ENCODE peak calls at places on chromosomes 2 and 18, in seven cellular contexts. H is prostate gland, C is adrenal gland, Q is A549, R is AG04449, X is AG10803, T is foreskin fibroblast. S is an unnamed sample.

GRCh38 chr2:236576978-236577377 is 7.4 kb downstream of the ACKR3 start:
- DNase-seq in H (no peak), C (no peak), Q (no peak), R (no peak), X (no peak), T (no peak), S (no peak)

GRCh38 chr2:186687774-186688173 is 6.1 kb upstream of the FAM171B start:
- DNase-seq in H (no peak), C (no peak), Q (no peak), R (no peak), X (peak), T (no peak), S (peak)

GRCh38 chr2:134648547-134648946 is 70.3 kb downstream of the TMEM163 start:
- DNase-seq in H (no peak), C (no peak), Q (no peak), R (no peak), X (no peak), T (no peak), S (no peak)

GRCh38 chr2:108640731-108641130 is 78.6 kb upstream of the RANBP2 start:
- DNase-seq in H (no peak), C (no peak), Q (peak), R (peak), X (peak), T (peak), S (peak)

GRCh38 chr18:73245345-73245744 is 377.6 kb upstream of the NETO1 start:
- DNase-seq in H (no peak), C (no peak), Q (no peak), R (no peak), X (no peak), T (no peak), S (no peak)

GRCh38 chr2:163734911-163735691 is 707 bp downstream of the FIGN start:
- DNase-seq in H (no peak), C (no peak), Q (peak), R (no peak), X (peak), T (no peak), S (peak)

GRCh38 chr2:181483876-181484275 is 26.7 kb downstream of the ITGA4 start:
- DNase-seq in H (no peak), C (no peak), Q (no peak), R (no peak), X (no peak), T (no peak), S (no peak)

GRCh38 chr18:28039078-28039477 is 137.9 kb downstream of the CDH2 start:
- DNase-seq in H (no peak), C (peak), Q (peak), R (no peak), X (peak), T (no peak), S (peak)

GRCh38 chr2:139359818-139360217 is 579.6 kb upstream of the NXPH2 start:
- DNase-seq in H (no peak), C (no peak), Q (no peak), R (no peak), X (no peak), T (no peak), S (no peak)

GRCh38 chr2:82139979-82140611 is 1835.5 kb upstream of the LRRTM1 start:
- DNase-seq in H (peak), C (no peak), Q (no peak), R (no peak), X (no peak), T (no peak), S (no peak)

GRCh38 chr18:78523850-78524249 is 455.8 kb upstream of the SALL3 start:
- DNase-seq in H (no peak), C (no peak), Q (no peak), R (no peak), X (no peak), T (no peak), S (no peak)

GRCh38 chr18:23867011-23867410 is 147.5 kb upstream of the TTC39C start:
- DNase-seq in H (no peak), C (no peak), Q (no peak), R (no peak), X (no peak), T (no peak), S (no peak)

GRCh38 chr18:35705988-35706387 is 124.4 kb downstream of the GALNT1 start:
- DNase-seq in H (no peak), C (no peak), Q (no peak), R (no peak), X (no peak), T (no peak), S (no peak)

GRCh38 chr2:15965564-15966019 is 25.2 kb downstream of the MYCN start:
- DNase-seq in H (no peak), C (no peak), Q (no peak), R (no peak), X (no peak), T (no peak), S (no peak)

GRCh38 chr2:133586978-133587377 is 18.7 kb upstream of the NCKAP5 start:
- DNase-seq in H (peak), C (no peak), Q (no peak), R (no peak), X (peak), T (no peak), S (no peak)

GRCh38 chr2:29039718-29040480 is 34.4 kb downstream of the PCARE start:
- DNase-seq in H (no peak), C (no peak), Q (no peak), R (no peak), X (no peak), T (no peak), S (no peak)

GRCh38 chr18:76557026-76557575 is 62.1 kb upstream of the ZNF516 start:
- DNase-seq in H (no peak), C (no peak), Q (no peak), R (no peak), X (no peak), T (no peak), S (peak)

GRCh38 chr2:16655457-16655837 is 10.2 kb downstream of the CYRIA start:
- DNase-seq in H (no peak), C (no peak), Q (no peak), R (no peak), X (no peak), T (no peak), S (no peak)

GRCh38 chr2:182186132-182186735 is 200.6 kb downstream of the PPP1R1C start:
- DNase-seq in H (no peak), C (no peak), Q (peak), R (no peak), X (peak), T (peak), S (peak)

GRCh38 chr18:42976869-42977268 is 138.6 kb downstream of the RIT2 start:
- DNase-seq in H (no peak), C (no peak), Q (no peak), R (no peak), X (no peak), T (no peak), S (no peak)

GRCh38 chr18:22391571-22392359 is 25.9 kb downstream of the CTAGE1 start:
- DNase-seq in H (no peak), C (peak), Q (peak), R (peak), X (peak), T (peak), S (peak)

GRCh38 chr18:35526476-35527120 is 28.8 kb upstream of the INO80C start:
- DNase-seq in H (no peak), C (peak), Q (no peak), R (no peak), X (no peak), T (no peak), S (no peak)

GRCh38 chr2:55107428-55107827 is 57.2 kb upstream of the RTN4 start:
- DNase-seq in H (no peak), C (no peak), Q (peak), R (no peak), X (peak), T (no peak), S (no peak)

GRCh38 chr2:27796991-27797752 is 25.7 kb downstream of the MRPL33 start:
- DNase-seq in H (no peak), C (peak), Q (no peak), R (no peak), X (no peak), T (no peak), S (no peak)

GRCh38 chr18:74204543-74205152 is 56.3 kb downstream of the TIMM21 start:
- DNase-seq in H (no peak), C (no peak), Q (no peak), R (no peak), X (no peak), T (no peak), S (peak)

GRCh38 chr18:28176933-28177827 is at the start of gene CDH2:
- DNase-seq in H (no peak), C (peak), Q (peak), R (peak), X (peak), T (peak), S (peak)

GRCh38 chr2:143513081-143513480 is 383.9 kb downstream of the ARHGAP15 start:
- DNase-seq in H (no peak), C (peak), Q (peak), R (no peak), X (peak), T (peak), S (peak)

GRCh38 chr18:34222025-34222395 is 2.7 kb downstream of the NOL4 start:
- DNase-seq in H (no peak), C (no peak), Q (no peak), R (no peak), X (no peak), T (no peak), S (no peak)

GRCh38 chr2:146587291-146587713 is 1257.5 kb upstream of the ACVR2A start:
- DNase-seq in H (no peak), C (no peak), Q (no peak), R (no peak), X (no peak), T (no peak), S (no peak)

GRCh38 chr2:201344663-201345366 is 12.3 kb downstream of the FLACC1 start:
- DNase-seq in H (no peak), C (no peak), Q (peak), R (no peak), X (no peak), T (no peak), S (no peak)

GRCh38 chr18:48622911-48623431 is 84.1 kb downstream of the CTIF start:
- DNase-seq in H (no peak), C (no peak), Q (no peak), R (no peak), X (peak), T (no peak), S (peak)

GRCh38 chr2:1728821-1729220 is 15.5 kb downstream of the PXDN start:
- DNase-seq in H (peak), C (no peak), Q (no peak), R (no peak), X (no peak), T (no peak), S (peak)

GRCh38 chr18:59837586-59837985 is 62.2 kb upstream of the PMAIP1 start:
- DNase-seq in H (peak), C (peak), Q (peak), R (no peak), X (peak), T (no peak), S (peak)

GRCh38 chr18:59833785-59834184 is 66.0 kb upstream of the PMAIP1 start:
- DNase-seq in H (no peak), C (no peak), Q (no peak), R (no peak), X (no peak), T (no peak), S (no peak)

GRCh38 chr18:59839241-59839640 is 60.6 kb upstream of the PMAIP1 start:
- DNase-seq in H (no peak), C (no peak), Q (no peak), R (no peak), X (no peak), T (no peak), S (no peak)

GRCh38 chr18:59835656-59836379 is 64.0 kb upstream of the PMAIP1 start:
- DNase-seq in H (no peak), C (no peak), Q (no peak), R (no peak), X (no peak), T (no peak), S (peak)

GRCh38 chr18:59834267-59834666 is 65.5 kb upstream of the PMAIP1 start:
- DNase-seq in H (no peak), C (no peak), Q (no peak), R (no peak), X (no peak), T (no peak), S (no peak)
- H3K4me3 ChIP-seq in H (no peak), C (no peak), Q (no peak), R (no peak), X (no peak), T (no peak), S (no peak)

DNA sequence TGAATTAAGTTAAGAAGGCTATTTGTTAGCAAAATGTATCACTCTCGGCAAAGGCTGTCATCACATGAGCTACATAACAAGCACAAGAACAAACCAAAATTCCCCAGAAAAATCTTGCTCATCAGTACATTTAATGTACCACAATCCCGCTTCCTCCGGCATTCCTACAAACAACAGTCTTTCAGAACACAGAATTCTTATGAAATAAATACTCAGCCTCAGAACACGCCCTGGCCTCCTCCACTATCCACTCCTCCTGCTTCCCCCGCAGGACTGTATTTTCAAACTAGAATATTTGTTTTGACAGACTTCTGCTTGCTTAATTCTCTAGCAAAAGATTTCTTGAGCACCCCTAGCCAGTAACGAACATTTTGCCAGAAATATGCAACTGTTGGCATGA is 131.3 kb downstream of the THADA start:
- DNase-seq in H (no peak), C (no peak), Q (no peak), R (no peak), X (peak), T (peak), S (peak)
- H3K4me3 ChIP-seq in H (no peak), C (no peak), Q (no peak), R (no peak), X (no peak), T (no peak), S (no peak)

GRCh38 chr2:231672617-231673347 is 35.5 kb upstream of the PTMA start:
- DNase-seq in H (no peak), C (peak), Q (peak), R (no peak), X (peak), T (peak), S (peak)
- H3K4me3 ChIP-seq in H (no peak), C (no peak), Q (peak), R (no peak), X (no peak), T (no peak), S (peak)

GRCh38 chr2:237956402-237956736 is 10.4 kb upstream of the UBE2F start:
- DNase-seq in H (no peak), C (no peak), Q (no peak), R (no peak), X (no peak), T (no peak), S (no peak)
- H3K4me3 ChIP-seq in H (no peak), C (no peak), Q (no peak), R (no peak), X (no peak), T (no peak), S (peak)

GRCh38 chr18:13793819-13794218 is 30.1 kb upstream of the MC5R start:
- DNase-seq in H (no peak), C (no peak), Q (no peak), R (no peak), X (no peak), T (no peak), S (no peak)

GRCh38 chr18:13799396-13799795 is 24.6 kb upstream of the MC5R start:
- DNase-seq in H (no peak), C (no peak), Q (no peak), R (no peak), X (no peak), T (no peak), S (no peak)

GRCh38 chr18:13796515-13796914 is 27.4 kb upstream of the MC5R start:
- DNase-seq in H (no peak), C (no peak), Q (no peak), R (no peak), X (no peak), T (no peak), S (no peak)

GRCh38 chr18:13800505-13801259 is 23.3 kb upstream of the MC5R start:
- DNase-seq in H (peak), C (peak), Q (peak), R (no peak), X (peak), T (peak), S (peak)

GRCh38 chr18:13797157-13797611 is 26.8 kb upstream of the MC5R start:
- DNase-seq in H (no peak), C (no peak), Q (no peak), R (no peak), X (peak), T (no peak), S (no peak)
- H3K4me3 ChIP-seq in H (no peak), C (no peak), Q (no peak), R (no peak), X (no peak), T (no peak), S (no peak)

GRCh38 chr2:226796840-226797288 is 2.8 kb downstream of the IRS1 start:
- DNase-seq in H (peak), C (peak), Q (no peak), R (no peak), X (peak), T (peak), S (peak)
- H3K4me3 ChIP-seq in H (peak), C (peak), Q (no peak), R (peak), X (peak), T (peak), S (peak)

GRCh38 chr18:58965930-58966662 is 101.4 kb downstream of the ZNF532 start:
- DNase-seq in H (no peak), C (no peak), Q (no peak), R (no peak), X (no peak), T (no peak), S (no peak)

GRCh38 chr18:58962331-58962730 is 97.7 kb downstream of the ZNF532 start:
- DNase-seq in H (no peak), C (no peak), Q (no peak), R (no peak), X (no peak), T (no peak), S (no peak)

GRCh38 chr18:58967643-58968291 is 103.1 kb downstream of the ZNF532 start:
- DNase-seq in H (no peak), C (no peak), Q (no peak), R (no peak), X (peak), T (peak), S (peak)

GRCh38 chr18:58966704-58967103 is 102.0 kb downstream of the ZNF532 start:
- DNase-seq in H (no peak), C (no peak), Q (no peak), R (no peak), X (no peak), T (no peak), S (peak)

DNA sequence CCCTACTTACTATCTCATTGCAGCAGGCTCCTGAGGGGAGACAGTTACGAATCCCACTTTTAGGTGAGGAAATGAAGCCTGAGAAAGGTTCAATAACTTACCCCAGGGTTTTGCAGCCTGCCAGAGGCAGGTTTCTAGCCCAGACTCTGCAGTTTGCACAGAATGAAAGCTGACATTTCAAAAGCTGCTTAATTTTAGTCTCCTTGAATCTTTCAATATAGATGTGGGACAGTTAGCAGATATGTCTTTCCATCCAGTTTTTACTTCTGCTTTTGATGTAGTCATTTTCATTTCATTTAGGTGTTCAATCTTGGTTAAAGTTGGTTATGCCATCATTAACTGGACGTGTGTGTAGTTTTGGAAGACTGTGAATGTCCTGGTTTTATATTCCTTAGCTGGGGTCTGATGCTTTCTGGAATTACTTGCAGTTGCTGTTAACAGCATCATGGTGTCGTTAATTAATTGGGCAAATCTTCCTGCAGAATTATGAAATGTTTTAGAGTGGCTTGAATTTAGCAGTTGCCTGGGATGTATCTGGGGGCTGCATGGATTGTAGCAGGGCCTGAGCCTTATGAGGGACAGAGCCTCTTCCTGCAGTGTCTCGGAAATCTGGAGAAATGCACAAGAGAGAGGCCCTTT is 100.7 kb downstream of the ZNF532 start:
- DNase-seq in H (no peak), C (no peak), Q (no peak), R (no peak), X (no peak), T (no peak), S (no peak)
- H3K4me3 ChIP-seq in H (no peak), C (no peak), Q (no peak), R (no peak), X (no peak), T (no peak), S (no peak)

GRCh38 chr2:153455856-153456255 is 22.7 kb downstream of the RPRM start:
- DNase-seq in H (no peak), C (no peak), Q (no peak), R (no peak), X (no peak), T (no peak), S (no peak)
- H3K4me3 ChIP-seq in H (no peak), C (no peak), Q (no peak), R (no peak), X (no peak), T (no peak), S (no peak)

GRCh38 chr2:3505771-3506170 is 13.6 kb downstream of the ADI1 start:
- DNase-seq in H (no peak), C (peak), Q (no peak), R (no peak), X (no peak), T (no peak), S (peak)
- H3K4me3 ChIP-seq in H (no peak), C (no peak), Q (no peak), R (no peak), X (no peak), T (no peak), S (no peak)

GRCh38 chr2:156800065-156800556 is 363.9 kb downstream of the GPD2 start:
- DNase-seq in H (no peak), C (no peak), Q (no peak), R (no peak), X (no peak), T (no peak), S (no peak)
- H3K4me3 ChIP-seq in H (no peak), C (no peak), Q (no peak), R (no peak), X (no peak), T (no peak), S (no peak)

S was measured in IMR-90.